ENCODE peak calls at places on chromosomes 12 and 14, in four cellular contexts. One of them, this sample, is unnamed.

GRCh38 chr12:52396656-52397055 is 9.5 kb downstream of the KRT82 start:
- DNase-seq in fibroblast of lung: no peak
- DNase-seq in osteocyte: no peak
- DNase-seq in CD4-positive, alpha-beta T cell: no peak
- DNase-seq in this sample: no peak

GRCh38 chr14:100592972-100593371 is 5.8 kb upstream of the BEGAIN start:
- DNase-seq in fibroblast of lung: no peak
- DNase-seq in osteocyte: no peak
- DNase-seq in CD4-positive, alpha-beta T cell: no peak
- DNase-seq in this sample: peak; percentile 8

GRCh38 chr12:20495997-20496396 is 127.7 kb downstream of the PDE3A start:
- DNase-seq in fibroblast of lung: no peak
- DNase-seq in osteocyte: no peak
- DNase-seq in CD4-positive, alpha-beta T cell: no peak
- DNase-seq in this sample: no peak

GRCh38 chr12:64099430-64099829 is 122.7 kb downstream of the KICS2 start:
- DNase-seq in fibroblast of lung: peak; percentile 99
- DNase-seq in osteocyte: no peak
- DNase-seq in CD4-positive, alpha-beta T cell: no peak
- DNase-seq in this sample: no peak

GRCh38 chr12:2337031-2338010 is 284.5 kb downstream of the CACNA1C start:
- DNase-seq in fibroblast of lung: peak; percentile 39
- DNase-seq in osteocyte: no peak
- DNase-seq in CD4-positive, alpha-beta T cell: no peak
- DNase-seq in this sample: no peak

GRCh38 chr12:30134229-30134628 is 350.5 kb upstream of the TMTC1 start:
- DNase-seq in fibroblast of lung: no peak
- DNase-seq in osteocyte: no peak
- DNase-seq in CD4-positive, alpha-beta T cell: no peak
- DNase-seq in this sample: no peak

GRCh38 chr14:95524706-95525512 is 8.5 kb upstream of the SYNE3 start:
- DNase-seq in fibroblast of lung: peak; percentile 34
- DNase-seq in osteocyte: no peak
- DNase-seq in CD4-positive, alpha-beta T cell: no peak
- DNase-seq in this sample: no peak

GRCh38 chr12:106586803-106587684 is 4.2 kb downstream of the RFX4 start:
- DNase-seq in fibroblast of lung: no peak
- DNase-seq in osteocyte: no peak
- DNase-seq in CD4-positive, alpha-beta T cell: no peak
- DNase-seq in this sample: no peak

GRCh38 chr12:92654929-92655328 is 47.9 kb upstream of the PLEKHG7 start:
- DNase-seq in fibroblast of lung: peak; percentile 44
- DNase-seq in osteocyte: no peak
- DNase-seq in CD4-positive, alpha-beta T cell: no peak
- DNase-seq in this sample: no peak

GRCh38 chr14:99768381-99768780 is 24.8 kb upstream of the EML1 start:
- DNase-seq in fibroblast of lung: peak; percentile 33
- DNase-seq in osteocyte: no peak
- DNase-seq in CD4-positive, alpha-beta T cell: no peak
- DNase-seq in this sample: no peak

GRCh38 chr12:124640096-124640495 is 72.7 kb upstream of the NCOR2 start:
- DNase-seq in fibroblast of lung: peak; percentile 73
- DNase-seq in osteocyte: no peak
- DNase-seq in CD4-positive, alpha-beta T cell: no peak
- DNase-seq in this sample: no peak

GRCh38 chr14:100126401-100126800 is 33.0 kb downstream of the DEGS2 start:
- DNase-seq in fibroblast of lung: no peak
- DNase-seq in osteocyte: no peak
- DNase-seq in CD4-positive, alpha-beta T cell: no peak
- DNase-seq in this sample: no peak

GRCh38 chr12:105942316-105942715 is 196.4 kb downstream of the NUAK1 start:
- DNase-seq in fibroblast of lung: no peak
- DNase-seq in osteocyte: no peak
- DNase-seq in CD4-positive, alpha-beta T cell: no peak
- DNase-seq in this sample: no peak

GRCh38 chr12:51972849-51973273 is 21.4 kb downstream of the ACVR1B start:
- DNase-seq in fibroblast of lung: peak; percentile 92
- DNase-seq in osteocyte: no peak
- DNase-seq in CD4-positive, alpha-beta T cell: no peak
- DNase-seq in this sample: no peak

GRCh38 chr14:29754134-29754533 is 173.5 kb downstream of the PRKD1 start:
- DNase-seq in fibroblast of lung: no peak
- DNase-seq in osteocyte: no peak
- DNase-seq in CD4-positive, alpha-beta T cell: no peak
- DNase-seq in this sample: no peak

GRCh38 chr14:64671591-64671990 is 32.6 kb upstream of the PLEKHG3 start:
- DNase-seq in fibroblast of lung: peak; percentile 51
- DNase-seq in osteocyte: no peak
- DNase-seq in CD4-positive, alpha-beta T cell: no peak
- DNase-seq in this sample: no peak

GRCh38 chr12:52245962-52246577 is 13.0 kb downstream of the KRT7 start:
- DNase-seq in fibroblast of lung: no peak
- DNase-seq in osteocyte: no peak
- DNase-seq in CD4-positive, alpha-beta T cell: no peak
- DNase-seq in this sample: no peak

GRCh38 chr12:47071241-47071852 is 8.1 kb upstream of the PCED1B start:
- DNase-seq in fibroblast of lung: no peak
- DNase-seq in osteocyte: no peak
- DNase-seq in CD4-positive, alpha-beta T cell: no peak
- DNase-seq in this sample: no peak

GRCh38 chr14:37588667-37588955 is 6.4 kb downstream of the FOXA1 start:
- DNase-seq in fibroblast of lung: no peak
- DNase-seq in osteocyte: no peak
- DNase-seq in CD4-positive, alpha-beta T cell: no peak
- DNase-seq in this sample: no peak

GRCh38 chr12:127400231-127400630 is 866.7 kb upstream of the TMEM132C start:
- DNase-seq in fibroblast of lung: peak; percentile 36
- DNase-seq in osteocyte: no peak
- DNase-seq in CD4-positive, alpha-beta T cell: no peak
- DNase-seq in this sample: no peak

GRCh38 chr12:14961466-14962155 is at the start of gene ARHGDIB:
- DNase-seq in fibroblast of lung: no peak
- DNase-seq in osteocyte: no peak
- DNase-seq in CD4-positive, alpha-beta T cell: peak; percentile 69
- DNase-seq in this sample: no peak

GRCh38 chr14:40354754-40355153 is 922.5 kb upstream of the FBXO33 start:
- DNase-seq in fibroblast of lung: no peak
- DNase-seq in osteocyte: no peak
- DNase-seq in CD4-positive, alpha-beta T cell: no peak
- DNase-seq in this sample: no peak

GRCh38 chr14:68789798-68790655 is 2.8 kb downstream of the ZFP36L1 start:
- DNase-seq in fibroblast of lung: no peak
- DNase-seq in osteocyte: no peak
- DNase-seq in CD4-positive, alpha-beta T cell: no peak
- DNase-seq in this sample: peak; percentile 7

DNA sequence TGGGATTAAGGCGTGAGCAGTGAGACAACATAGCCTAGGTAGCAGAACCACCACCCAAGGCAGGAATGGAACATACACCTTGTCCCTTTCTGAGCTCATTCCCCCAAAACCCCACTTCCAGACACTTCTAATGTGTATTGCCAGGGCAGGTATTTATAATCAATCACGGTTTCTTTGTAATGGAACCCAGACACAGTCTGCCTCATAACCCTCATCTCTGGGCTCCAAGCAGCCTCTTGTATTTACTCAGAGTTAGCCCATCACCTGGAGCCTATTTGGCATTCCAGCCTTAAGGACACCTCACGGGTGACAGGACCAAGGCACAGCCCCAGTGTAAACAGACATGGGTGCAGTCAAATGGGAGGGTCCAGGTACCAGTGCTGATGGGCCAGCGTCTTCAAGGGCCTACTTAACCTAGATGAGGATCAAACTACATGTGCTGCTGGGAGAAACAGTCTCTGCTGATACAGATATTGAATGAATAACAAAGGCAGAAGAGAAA is 2.5 kb upstream of the HIGD1C start:
- DNase-seq in fibroblast of lung: no peak
- DNase-seq in osteocyte: no peak
- DNase-seq in CD4-positive, alpha-beta T cell: no peak
- DNase-seq in this sample: no peak
- TF ChIP-seq CTCF in fibroblast of lung: no peak
- TF ChIP-seq CTCF in osteocyte: no peak
- TF ChIP-seq CTCF in CD4-positive, alpha-beta T cell: no peak
- TF ChIP-seq CTCF in this sample: no peak

DNA sequence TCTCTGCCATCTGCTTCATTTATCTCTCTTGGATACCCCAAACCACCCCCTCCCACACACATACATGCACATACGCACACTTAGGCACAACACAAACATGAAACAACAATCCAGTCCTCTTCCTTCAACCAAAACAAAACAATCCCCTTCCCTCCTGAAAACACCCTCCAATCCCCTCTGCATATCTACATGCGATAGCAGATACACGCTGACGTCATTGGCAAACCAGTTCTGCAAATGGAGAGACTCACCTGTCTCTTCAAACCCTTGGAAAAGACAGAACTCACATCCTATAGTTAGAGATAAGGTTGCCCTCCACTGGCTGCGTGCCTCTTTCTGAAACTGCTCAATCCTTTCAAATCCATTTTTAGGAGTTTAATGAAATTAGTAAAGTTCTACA is 37.2 kb upstream of the RMST start:
- DNase-seq in fibroblast of lung: no peak
- DNase-seq in osteocyte: no peak
- DNase-seq in CD4-positive, alpha-beta T cell: no peak
- DNase-seq in this sample: no peak
- TF ChIP-seq CTCF in fibroblast of lung: no peak
- TF ChIP-seq CTCF in osteocyte: no peak
- TF ChIP-seq CTCF in CD4-positive, alpha-beta T cell: no peak
- TF ChIP-seq CTCF in this sample: no peak

GRCh38 chr12:115737895-115738294 is 539.6 kb downstream of the MED13L start:
- DNase-seq in fibroblast of lung: no peak
- DNase-seq in osteocyte: no peak
- DNase-seq in CD4-positive, alpha-beta T cell: no peak
- DNase-seq in this sample: no peak

GRCh38 chr12:115736360-115736759 is 541.1 kb downstream of the MED13L start:
- DNase-seq in fibroblast of lung: no peak
- DNase-seq in osteocyte: no peak
- DNase-seq in CD4-positive, alpha-beta T cell: no peak
- DNase-seq in this sample: no peak

DNA sequence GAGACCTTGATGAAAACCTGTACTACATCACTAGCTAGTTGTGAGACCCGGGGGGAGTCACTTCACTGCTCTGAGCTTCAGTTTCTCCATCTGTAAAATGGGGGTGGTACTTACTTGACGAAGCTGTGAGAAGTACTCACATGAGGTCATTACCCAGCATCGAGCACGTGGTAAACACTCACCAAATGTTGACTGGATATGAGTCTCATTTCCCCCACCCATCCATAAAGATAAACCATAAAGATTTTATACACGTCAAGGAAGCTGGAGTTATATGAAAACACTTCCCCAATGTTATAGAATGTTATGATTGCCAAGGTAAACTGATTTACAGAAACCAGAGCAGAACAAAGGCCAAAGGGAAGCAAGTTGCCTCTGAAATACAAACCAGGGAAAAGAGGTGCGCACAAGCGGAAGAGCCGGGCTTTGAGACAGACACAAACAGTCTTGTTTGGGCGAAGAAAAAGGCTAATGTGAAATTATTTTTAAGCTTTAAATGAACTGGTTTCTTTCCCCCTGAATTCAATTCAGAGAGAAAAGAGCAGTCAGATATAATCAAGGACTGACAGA is 536.8 kb downstream of the MED13L start:
- DNase-seq in fibroblast of lung: no peak
- DNase-seq in osteocyte: no peak
- DNase-seq in CD4-positive, alpha-beta T cell: no peak
- DNase-seq in this sample: no peak
- TF ChIP-seq CTCF in fibroblast of lung: no peak
- TF ChIP-seq CTCF in osteocyte: no peak
- TF ChIP-seq CTCF in CD4-positive, alpha-beta T cell: no peak
- TF ChIP-seq CTCF in this sample: no peak

DNA sequence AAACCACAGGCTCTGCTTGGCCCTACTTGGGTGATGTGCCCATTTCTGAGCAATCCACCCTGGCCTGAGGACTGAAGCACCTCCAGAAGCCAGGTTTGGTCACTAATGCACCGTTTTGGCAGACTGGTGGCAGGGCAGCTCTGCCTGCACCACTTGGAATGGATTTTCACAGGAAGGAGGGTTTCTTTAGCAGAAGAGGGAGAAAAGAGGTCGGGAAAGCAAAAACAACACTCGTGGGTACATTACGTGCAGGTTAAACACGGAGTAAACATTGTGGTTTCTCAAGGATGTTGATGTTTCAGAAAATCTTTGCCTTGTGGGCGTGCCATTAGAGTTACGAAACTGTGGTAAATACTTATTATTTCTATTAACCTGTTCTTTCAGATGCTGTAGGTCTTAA is 70.8 kb downstream of the KCNA5 start:
- DNase-seq in fibroblast of lung: no peak
- DNase-seq in osteocyte: no peak
- DNase-seq in CD4-positive, alpha-beta T cell: no peak
- DNase-seq in this sample: no peak
- TF ChIP-seq CTCF in fibroblast of lung: no peak
- TF ChIP-seq CTCF in osteocyte: no peak
- TF ChIP-seq CTCF in CD4-positive, alpha-beta T cell: no peak
- TF ChIP-seq CTCF in this sample: no peak